ENCODE peak calls at places on chromosomes 12 and 14, in eight cellular contexts. E, W, I, C, J, N, R and L are unnamed samples.

GRCh38 chr12:122849352-122850047 is 14.2 kb downstream of the HIP1R start:
- DNase-seq in N (no peak), I (no peak), C (no peak), R (no peak), J (no peak), W (no peak), E (no peak), L (no peak)

GRCh38 chr12:77667101-77667500 is 163.6 kb upstream of the NAV3 start:
- DNase-seq in W (no peak), N (no peak), J (no peak), I (no peak), R (no peak), C (no peak), E (no peak), L (no peak)

GRCh38 chr12:112282920-112283319 is 99.3 kb downstream of the HECTD4 start:
- DNase-seq in W (no peak), C (no peak), E (no peak), N (no peak), I (no peak), J (no peak), R (no peak), L (no peak)

GRCh38 chr12:77878901-77879300 is 48.2 kb downstream of the NAV3 start:
- DNase-seq in N (no peak), W (no peak), I (no peak), J (no peak), C (no peak), R (no peak), E (no peak), L (no peak)

GRCh38 chr12:107903377-107904061 is 129.0 kb downstream of the ASCL4 start:
- DNase-seq in J (no peak), N (peak), E (peak), C (no peak), R (peak), W (peak), I (peak), L (peak)

GRCh38 chr12:51318846-51319570 is 5.0 kb downstream of the BIN2 start:
- DNase-seq in E (no peak), R (no peak), J (no peak), C (no peak), W (peak), I (no peak), N (no peak), L (peak)

GRCh38 chr12:131452444-131452860 is 258.4 kb upstream of the SFSWAP start:
- DNase-seq in C (no peak), R (peak), E (peak), I (no peak), J (peak), N (peak), W (no peak), L (no peak)

GRCh38 chr12:130619378-130619970 is 96.6 kb downstream of the RIMBP2 start:
- DNase-seq in E (no peak), C (no peak), W (no peak), N (no peak), J (no peak), R (no peak), I (no peak), L (no peak)

GRCh38 chr14:76828339-76829015 is 2.3 kb downstream of the LRRC74A start:
- DNase-seq in J (no peak), N (no peak), C (no peak), R (no peak), E (no peak), I (no peak), W (no peak), L (no peak)

GRCh38 chr12:104207416-104207941 is 8.1 kb upstream of the TXNRD1 start:
- DNase-seq in E (no peak), C (no peak), J (no peak), W (no peak), R (no peak), N (no peak), I (no peak), L (no peak)

GRCh38 chr14:43090380-43090779 is 1416.7 kb downstream of the FSCB start:
- DNase-seq in W (no peak), E (no peak), R (no peak), I (no peak), N (no peak), J (no peak), C (no peak), L (no peak)

GRCh38 chr14:53929871-53930685 is 26.5 kb downstream of the BMP4 start:
- DNase-seq in R (peak), C (no peak), E (peak), J (no peak), N (no peak), I (no peak), W (peak), L (no peak)

GRCh38 chr14:58455593-58456265 is 28.2 kb downstream of the KIAA0586 start:
- DNase-seq in W (no peak), R (no peak), C (no peak), I (no peak), E (no peak), N (no peak), J (no peak), L (no peak)

GRCh38 chr12:642633-643477 is 20.4 kb downstream of the NINJ2 start:
- DNase-seq in R (peak), J (no peak), N (peak), I (peak), C (no peak), W (peak), E (peak), L (peak)

GRCh38 chr14:100522616-100523021 is 64.6 kb downstream of the BEGAIN start:
- DNase-seq in I (no peak), W (no peak), R (no peak), C (peak), E (no peak), J (no peak), N (no peak), L (no peak)

GRCh38 chr12:90250041-90250440 is 541.4 kb upstream of the ATP2B1 start:
- DNase-seq in R (peak), W (no peak), C (no peak), E (no peak), J (no peak), I (peak), N (no peak), L (no peak)

GRCh38 chr14:73221945-73222344 is 15.4 kb upstream of the PAPLN start:
- DNase-seq in N (no peak), R (no peak), C (no peak), J (no peak), W (no peak), E (no peak), I (no peak), L (no peak)

GRCh38 chr14:81986005-81986404 is 452.4 kb upstream of the SEL1L start:
- DNase-seq in I (no peak), C (no peak), J (peak), E (no peak), W (no peak), R (no peak), N (no peak), L (no peak)

GRCh38 chr14:22837059-22837749 is 819 bp downstream of the MMP14 start:
- DNase-seq in R (peak), W (peak), E (no peak), I (no peak), J (peak), C (no peak), N (peak), L (no peak)

GRCh38 chr14:22836301-22837058 is at the start of gene MMP14:
- DNase-seq in W (peak), R (peak), N (peak), I (peak), C (peak), E (no peak), J (no peak), L (peak)

GRCh38 chr14:22838631-22839041 is 2.3 kb downstream of the MMP14 start:
- DNase-seq in R (no peak), N (no peak), I (no peak), C (no peak), J (no peak), W (peak), E (no peak), L (no peak)

GRCh38 chr14:22837750-22838538 is 1.6 kb downstream of the MMP14 start:
- DNase-seq in J (no peak), R (peak), E (no peak), W (peak), N (no peak), I (no peak), C (no peak), L (no peak)

GRCh38 chr14:22835505-22835904 is 880 bp upstream of the MMP14 start:
- DNase-seq in E (no peak), J (no peak), N (no peak), R (no peak), W (no peak), I (no peak), C (no peak), L (no peak)
- H3K4me3 ChIP-seq in E (no peak), J (no peak), N (no peak), R (peak), W (no peak), I (no peak), C (no peak), L (no peak)

GRCh38 chr12:92649511-92650227 is 53.1 kb upstream of the PLEKHG7 start:
- DNase-seq in J (peak), N (peak), E (peak), C (no peak), R (peak), I (peak), W (peak), L (no peak)
- TF ChIP-seq POLR2AphosphoS5 in J (no peak), N (no peak), E (no peak), C (no peak), R (no peak), I (no peak), W (no peak), L (no peak)

GRCh38 chr14:103910262-103910935 is 17.9 kb upstream of the TDRD9 start:
- DNase-seq in N (peak), I (peak), J (peak), W (peak), E (peak), R (peak), C (no peak), L (no peak)
- H3K4me3 ChIP-seq in N (peak), I (peak), J (no peak), W (no peak), E (no peak), R (peak), C (peak), L (no peak)

GRCh38 chr12:124411291-124411878 is 116.5 kb downstream of the RFLNA start:
- DNase-seq in N (no peak), R (no peak), I (no peak), C (peak), W (peak), E (no peak), J (no peak), L (peak)
- TF ChIP-seq POLR2AphosphoS5 in N (no peak), R (no peak), I (peak), C (peak), W (peak), E (no peak), J (no peak), L (no peak)

GRCh38 chr12:120225200-120225558 is 24.3 kb upstream of the RPLP0 start:
- DNase-seq in R (no peak), J (no peak), W (peak), E (no peak), C (no peak), N (no peak), I (no peak), L (no peak)
- H3K4me3 ChIP-seq in R (no peak), J (no peak), W (no peak), E (no peak), C (peak), N (peak), I (peak), L (peak)

DNA sequence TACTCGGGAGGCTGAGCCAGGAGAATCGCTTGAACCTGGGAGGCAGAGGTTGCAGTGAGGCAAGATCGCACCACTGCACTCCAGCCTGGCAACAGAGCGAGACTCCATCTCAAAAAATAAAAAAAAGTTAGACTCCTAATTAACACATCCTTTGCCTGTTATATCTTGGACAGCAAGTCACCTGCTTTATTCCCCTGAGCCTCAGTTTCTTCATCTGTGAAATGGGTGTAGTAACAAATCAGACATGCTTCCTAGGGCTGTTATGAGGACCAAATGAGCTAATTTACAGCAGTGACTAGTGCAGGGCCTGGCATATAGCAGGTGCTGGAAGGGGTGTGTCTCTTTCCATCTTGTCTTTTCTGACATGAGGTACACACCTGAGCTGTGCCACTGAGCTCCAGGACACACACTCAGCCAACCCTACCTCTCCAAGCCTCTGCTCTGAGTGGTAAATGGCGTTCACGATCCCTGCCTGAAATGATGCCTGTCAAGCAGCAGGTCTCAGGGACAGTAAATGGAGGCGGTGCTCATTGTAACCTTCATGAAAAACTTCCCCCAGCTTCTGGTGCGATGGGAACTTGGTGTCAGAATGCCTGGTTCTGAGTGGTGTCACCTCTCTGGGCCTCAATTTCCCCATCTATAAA is 31.7 kb downstream of the FOXN4 start:
- DNase-seq in R (no peak), I (no peak), E (no peak), C (no peak), N (no peak), J (no peak), W (no peak), L (no peak)
- TF ChIP-seq POLR2AphosphoS5 in R (no peak), I (no peak), E (no peak), C (no peak), N (no peak), J (no peak), W (no peak), L (no peak)

GRCh38 chr12:88944403-88944802 is 364.1 kb upstream of the KITLG start:
- DNase-seq in J (peak), E (no peak), I (no peak), W (no peak), N (no peak), R (no peak), C (no peak), L (no peak)
- H3K4me3 ChIP-seq in J (no peak), E (no peak), I (no peak), W (no peak), N (no peak), R (no peak), C (no peak), L (no peak)

DNA sequence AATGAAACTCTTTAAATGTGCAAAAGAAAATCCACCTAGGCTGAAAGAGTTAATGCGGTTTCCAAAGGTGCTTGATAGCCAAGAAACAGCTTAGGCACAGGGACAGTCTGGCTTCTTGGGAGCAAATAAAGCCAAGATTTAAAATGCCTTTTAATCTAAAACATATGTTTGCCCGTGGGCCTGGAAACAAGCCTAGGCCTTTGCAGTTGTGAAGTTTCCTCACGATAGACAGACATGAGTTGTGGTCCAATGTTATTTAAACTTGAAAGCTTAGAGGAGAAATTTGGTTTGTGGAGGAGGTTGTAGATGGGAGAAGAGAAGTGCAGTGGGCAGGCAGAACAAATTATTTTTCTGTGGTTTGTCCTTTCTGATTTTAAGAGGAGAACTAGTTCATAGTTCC is 29.8 kb downstream of the PROX2 start:
- DNase-seq in N (no peak), R (no peak), I (no peak), C (no peak), E (no peak), J (no peak), W (no peak), L (no peak)
- TF ChIP-seq POLR2AphosphoS5 in N (no peak), R (no peak), I (no peak), C (no peak), E (no peak), J (no peak), W (no peak), L (no peak)

DNA sequence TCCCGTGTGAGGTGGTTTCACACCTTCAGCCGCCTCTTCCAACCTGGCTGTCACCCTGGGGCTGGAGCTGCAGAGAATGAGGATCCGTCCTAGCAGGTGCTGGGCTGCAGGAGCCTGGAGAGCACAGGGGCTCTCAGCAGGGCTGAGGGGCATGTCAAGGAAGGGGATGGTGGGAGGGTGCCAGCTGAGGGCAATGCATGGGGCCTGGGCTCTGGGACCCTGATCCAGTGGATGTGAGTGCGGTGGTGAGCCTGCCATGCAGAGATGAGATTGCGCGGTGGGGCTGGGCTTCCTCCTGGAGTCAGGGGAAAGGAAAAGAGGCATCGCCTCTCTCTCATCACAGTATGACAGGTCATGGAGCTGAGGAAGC is 31.5 kb downstream of the ANAPC7 start:
- DNase-seq in I (no peak), N (no peak), R (no peak), J (no peak), W (no peak), C (no peak), E (no peak), L (no peak)
- H3K4me3 ChIP-seq in I (no peak), N (no peak), R (no peak), J (no peak), W (no peak), C (no peak), E (no peak), L (no peak)